ENCODE peak calls at places on chromosomes 16 and 17, in seven cellular contexts. I, S, V, O, D, W and E are unnamed samples.

GRCh38 chr17:75077490-75078096 is 10.2 kb upstream of the SLC16A5 start:
- DNase-seq in O (no peak), D (no peak), V (peak), W (no peak), I (no peak), S (peak), E (no peak)

GRCh38 chr16:81175325-81175891 is 63.1 kb upstream of the BCO1 start:
- DNase-seq in O (no peak), V (no peak), D (no peak), S (no peak), W (no peak), I (no peak), E (no peak)

GRCh38 chr17:50465171-50465570 is 3.5 kb downstream of the CHAD start:
- DNase-seq in O (no peak), S (no peak), V (no peak), D (no peak), I (no peak), W (no peak), E (no peak)

GRCh38 chr16:67284699-67285646 is 5.6 kb downstream of the PLEKHG4 start:
- DNase-seq in D (peak), O (peak), W (peak), S (no peak), V (peak), I (no peak), E (no peak)

GRCh38 chr16:73172621-73173312 is 124.8 kb upstream of the ZFHX3 start:
- DNase-seq in I (no peak), W (no peak), V (peak), O (peak), S (no peak), D (peak), E (peak)

GRCh38 chr17:45578516-45579455 is 88.3 kb upstream of the PLEKHM1 start:
- DNase-seq in W (no peak), V (no peak), S (no peak), D (no peak), I (no peak), O (no peak), E (no peak)

GRCh38 chr17:74201250-74201649 is 2.2 kb upstream of the RPL38 start:
- DNase-seq in O (no peak), D (no peak), V (no peak), W (no peak), S (no peak), I (no peak), E (no peak)

GRCh38 chr16:89051521-89052166 is 42.0 kb upstream of the ACSF3 start:
- DNase-seq in O (no peak), V (peak), I (no peak), S (no peak), W (no peak), D (no peak), E (no peak)

GRCh38 chr16:74521691-74522090 is 85.2 kb downstream of the GLG1 start:
- DNase-seq in V (no peak), S (no peak), I (no peak), O (no peak), W (no peak), D (no peak), E (no peak)

GRCh38 chr16:59044616-59045015 is 310.5 kb upstream of the GOT2 start:
- DNase-seq in V (no peak), D (no peak), O (no peak), S (no peak), I (no peak), W (no peak), E (no peak)

GRCh38 chr16:53415504-53415903 is 18.8 kb upstream of the RBL2 start:
- DNase-seq in I (no peak), D (peak), S (no peak), O (peak), V (no peak), W (no peak), E (no peak)

GRCh38 chr17:50218771-50219315 is 17.4 kb upstream of the COL1A1 start:
- DNase-seq in W (no peak), S (no peak), I (no peak), V (no peak), D (no peak), O (no peak), E (no peak)

GRCh38 chr16:21684199-21684598 is 20.4 kb downstream of the OTOA start:
- DNase-seq in D (no peak), O (peak), W (no peak), I (no peak), S (no peak), V (no peak), E (no peak)

GRCh38 chr16:3363793-3364192 is 8.1 kb downstream of the OR2C1 start:
- DNase-seq in W (no peak), O (no peak), I (no peak), S (no peak), V (no peak), D (no peak), E (no peak)

GRCh38 chr17:48601528-48602430 is 3.0 kb downstream of the HOXB6 start:
- DNase-seq in V (no peak), W (no peak), O (no peak), S (no peak), I (no peak), D (no peak), E (no peak)

GRCh38 chr16:88449267-88449561 is 3.9 kb upstream of the ZFPM1 start:
- DNase-seq in D (no peak), V (no peak), O (no peak), S (no peak), I (no peak), W (no peak), E (no peak)

GRCh38 chr17:61617261-61617660 is 26.2 kb upstream of the NACA2 start:
- DNase-seq in V (no peak), I (no peak), W (no peak), O (no peak), S (no peak), D (no peak), E (no peak)

GRCh38 chr16:31214705-31215286 is 877 bp downstream of the TRIM72 start:
- DNase-seq in O (peak), W (no peak), V (no peak), D (no peak), I (no peak), S (no peak), E (no peak)

GRCh38 chr16:5065368-5065767 is 388 bp downstream of the C16orf89 start:
- DNase-seq in V (no peak), O (no peak), S (no peak), D (no peak), W (no peak), I (no peak), E (no peak)

GRCh38 chr17:71922439-71922838 is 198.4 kb upstream of the SOX9 start:
- DNase-seq in I (no peak), V (no peak), O (no peak), W (no peak), S (no peak), D (no peak), E (no peak)

GRCh38 chr17:70552982-70553334 is 383.6 kb downstream of the KCNJ2 start:
- DNase-seq in D (no peak), O (peak), I (no peak), V (no peak), W (no peak), S (no peak), E (no peak)

GRCh38 chr17:70555723-70556122 is 386.4 kb downstream of the KCNJ2 start:
- DNase-seq in D (no peak), W (no peak), V (no peak), O (no peak), I (no peak), S (no peak), E (no peak)

DNA sequence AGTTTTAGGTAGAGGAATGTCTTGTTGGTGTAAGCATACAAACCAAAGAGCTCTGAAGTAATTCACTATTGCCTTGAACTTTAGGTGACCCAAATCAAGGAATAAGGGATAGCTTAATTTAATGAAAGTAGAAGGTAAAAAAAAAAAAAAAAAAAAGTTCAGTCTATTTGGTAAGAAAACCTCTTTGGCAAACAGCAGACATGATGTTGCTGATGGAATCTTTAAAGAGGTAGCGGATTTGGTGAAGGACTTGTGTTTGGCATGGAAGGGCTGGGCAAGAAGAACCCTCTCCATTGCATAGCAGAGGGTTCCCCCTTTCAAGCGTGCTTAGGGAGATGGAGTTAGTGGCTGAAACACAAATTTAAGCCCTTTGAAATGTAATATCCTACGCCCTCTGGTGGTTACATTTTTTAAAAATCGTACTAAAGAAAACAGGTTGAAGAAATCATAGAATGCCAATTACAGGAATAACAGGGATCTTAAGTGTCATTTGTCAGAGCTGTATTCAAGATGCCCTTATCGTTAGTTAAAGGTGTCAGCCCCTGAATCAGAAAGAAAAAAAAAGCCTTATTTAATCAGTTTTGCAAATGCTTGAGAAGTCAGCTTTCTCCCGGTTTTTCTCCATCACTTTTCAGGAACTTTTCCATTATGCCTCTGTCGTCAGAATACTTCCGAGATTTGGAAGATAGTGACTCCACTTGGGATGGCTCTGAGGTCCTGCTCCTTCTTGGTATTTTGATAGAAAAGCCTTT is 383.1 kb downstream of the KCNJ2 start:
- DNase-seq in D (peak), W (no peak), O (peak), V (no peak), I (no peak), S (no peak), E (no peak)
- TF ChIP-seq CTCF in D (peak), W (peak), O (peak), V (peak), I (peak), S (peak), E (no peak)

DNA sequence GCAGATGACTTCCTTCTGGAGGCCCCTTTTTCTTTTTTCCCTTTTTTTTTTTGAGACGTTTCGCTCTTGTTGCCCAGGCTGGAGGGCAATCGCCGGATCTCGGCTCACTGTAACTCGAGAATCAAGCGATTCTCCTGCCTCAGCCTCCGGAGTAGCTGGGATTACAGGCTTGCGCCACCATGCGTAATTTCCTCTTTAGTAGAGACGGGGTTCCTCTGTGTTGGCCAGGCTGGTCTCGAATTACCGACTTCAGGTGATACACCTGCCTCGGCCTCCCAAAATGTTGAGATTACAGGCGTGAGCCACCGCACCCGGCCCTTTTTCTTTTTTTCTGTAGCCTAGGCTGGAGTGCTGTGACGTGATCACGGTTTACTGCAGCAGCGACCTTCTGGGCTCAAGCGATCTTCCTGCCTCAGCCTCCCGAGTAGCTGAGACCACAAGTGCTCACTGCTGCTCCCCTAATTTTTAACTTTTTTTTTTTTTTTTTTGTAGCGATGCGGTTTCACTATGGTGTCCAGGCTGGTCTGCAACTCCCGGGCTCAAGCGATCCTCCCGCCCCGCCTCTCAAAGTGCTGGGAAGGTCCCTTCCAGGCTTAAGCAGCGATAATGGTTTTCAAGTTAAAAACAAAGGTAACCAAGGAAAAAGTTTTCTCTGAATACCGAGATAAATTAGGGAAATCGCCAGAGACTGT is 956 bp upstream of the IST1 start:
- DNase-seq in S (no peak), V (no peak), W (no peak), O (peak), I (no peak), D (peak), E (peak)
- TF ChIP-seq CTCF in S (no peak), V (peak), W (peak), O (peak), I (no peak), D (no peak), E (no peak)

DNA sequence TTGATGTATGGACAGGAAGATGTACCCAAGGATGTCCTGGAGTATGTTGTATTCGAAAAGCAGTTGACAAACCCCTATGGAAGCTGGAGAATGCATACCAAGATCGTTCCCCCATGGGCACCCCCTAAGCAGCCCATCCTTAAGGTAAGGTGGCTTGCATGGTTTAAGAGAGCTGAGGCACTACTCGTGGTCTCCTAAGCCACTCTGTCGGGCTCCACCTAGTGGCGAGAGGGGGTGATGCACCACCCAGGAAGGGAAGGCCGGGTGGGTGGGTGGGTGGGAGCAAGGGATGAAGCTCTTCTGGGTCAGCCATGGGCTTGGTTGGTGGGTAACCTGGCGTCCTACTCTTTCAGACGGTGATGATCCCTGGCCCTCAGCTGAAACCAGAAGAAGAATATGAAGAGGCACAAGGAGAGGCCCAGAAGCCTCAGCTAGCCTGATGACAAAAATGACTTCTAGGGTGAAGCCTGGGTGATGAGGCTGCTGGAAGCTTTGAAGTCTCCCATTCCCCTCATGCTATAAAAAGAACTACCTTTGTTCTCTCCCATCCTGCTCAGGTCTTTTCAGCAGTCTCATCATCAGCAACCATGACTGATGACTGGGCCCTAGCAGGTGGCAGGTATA is 21.5 kb downstream of the GPR179 start:
- DNase-seq in W (peak), O (peak), S (no peak), I (peak), V (peak), D (peak), E (no peak)
- TF ChIP-seq CTCF in W (peak), O (peak), S (no peak), I (peak), V (peak), D (peak), E (no peak)

GRCh38 chr17:79840204-79840988 is 1.2 kb upstream of the CBX4 start:
- DNase-seq in S (no peak), V (peak), D (peak), O (peak), I (no peak), W (no peak), E (peak)
- TF ChIP-seq CTCF in S (no peak), V (peak), D (no peak), O (peak), I (no peak), W (no peak), E (no peak)

GRCh38 chr17:4594406-4595349 is 10.3 kb downstream of the SMTNL2 start:
- DNase-seq in O (peak), W (peak), D (peak), V (no peak), I (no peak), S (no peak), E (no peak)

GRCh38 chr17:4590981-4591453 is 6.7 kb downstream of the SMTNL2 start:
- DNase-seq in V (no peak), I (no peak), S (no peak), D (no peak), O (no peak), W (no peak), E (no peak)

GRCh38 chr17:4592240-4593005 is 8.1 kb downstream of the SMTNL2 start:
- DNase-seq in S (no peak), I (no peak), D (no peak), O (no peak), V (no peak), W (no peak), E (no peak)

GRCh38 chr17:4591529-4591928 is 7.2 kb downstream of the SMTNL2 start:
- DNase-seq in S (no peak), O (no peak), V (no peak), I (no peak), D (no peak), W (no peak), E (no peak)

GRCh38 chr17:4593021-4593797 is 8.9 kb downstream of the SMTNL2 start:
- DNase-seq in O (peak), D (no peak), V (no peak), W (no peak), I (no peak), S (no peak), E (no peak)
- TF ChIP-seq CTCF in O (no peak), D (no peak), V (no peak), W (no peak), I (no peak), S (no peak), E (no peak)

GRCh38 chr17:38342886-38343607 is 709 bp downstream of the GPR179 start:
- DNase-seq in D (no peak), S (no peak), O (no peak), I (no peak), W (no peak), V (no peak), E (no peak)
- TF ChIP-seq CTCF in D (no peak), S (no peak), O (no peak), I (no peak), W (no peak), V (no peak), E (no peak)

GRCh38 chr16:27355610-27356009 is 41.8 kb downstream of the IL4R start:
- DNase-seq in W (no peak), O (peak), V (peak), I (no peak), D (no peak), S (no peak), E (peak)
- TF ChIP-seq CTCF in W (peak), O (peak), V (peak), I (no peak), D (peak), S (no peak), E (no peak)

DNA sequence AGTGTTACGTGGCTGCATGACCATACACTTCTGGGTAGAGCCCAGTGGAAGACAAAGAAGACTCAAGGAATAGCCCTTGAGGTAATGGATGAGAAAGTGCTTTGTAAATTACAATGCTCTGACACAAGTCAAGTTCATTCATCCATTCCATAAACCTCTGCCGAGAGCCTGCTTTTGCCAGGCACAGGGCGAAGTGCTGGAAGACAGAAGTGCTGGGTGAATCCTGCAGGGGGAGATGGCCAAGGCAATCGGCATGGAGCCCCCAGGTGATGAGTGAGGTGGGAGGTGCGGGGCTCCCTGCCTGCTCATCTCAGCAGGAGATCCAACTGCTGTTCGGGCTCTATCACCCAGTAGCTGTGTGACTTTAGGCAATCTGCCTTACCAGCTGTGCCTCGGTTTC is 2.8 kb upstream of the SOCS3 start:
- DNase-seq in I (no peak), V (no peak), D (no peak), S (no peak), W (no peak), O (no peak), E (no peak)
- TF ChIP-seq CTCF in I (no peak), V (no peak), D (no peak), S (no peak), W (no peak), O (no peak), E (no peak)